ENCODE peak calls at places on chromosomes 11 and 22, in four cellular contexts. M is transverse colon, X is prostate gland, B is stomach. Q is an unnamed sample.
A peak's percentile ranks its signal among the peaks of the same experiment; 100 is the strongest.

GRCh38 chr11:19276859-19277808 is 36.4 kb upstream of the E2F8 start:
- DNase-seq in M (peak; percentile 75), X (no peak), B (peak; percentile 40), Q (no peak)

GRCh38 chr11:79493555-79494171 is 52.8 kb upstream of the TENM4 start:
- DNase-seq in M (peak; percentile 70), X (peak; percentile 61), B (peak; percentile 72), Q (peak; percentile 82)

GRCh38 chr11:64037027-64037633 is 1.4 kb downstream of the FLRT1 start:
- DNase-seq in M (no peak), X (no peak), B (no peak), Q (no peak)

GRCh38 chr11:76579047-76579751 is 91.3 kb downstream of the LRRC32 start:
- DNase-seq in M (no peak), X (no peak), B (no peak), Q (no peak)

GRCh38 chr11:101555366-101555765 is 28.4 kb downstream of the TRPC6 start:
- DNase-seq in M (no peak), X (no peak), B (no peak), Q (no peak)

GRCh38 chr11:77170107-77170506 is 42.1 kb downstream of the MYO7A start:
- DNase-seq in M (no peak), X (no peak), B (no peak), Q (no peak)

GRCh38 chr11:128745296-128746183 is 51.7 kb downstream of the FLI1 start:
- DNase-seq in M (no peak), X (no peak), B (no peak), Q (no peak)

GRCh38 chr22:30606455-30607299 is at the start of gene TCN2:
- DNase-seq in M (peak; percentile 86), X (peak; percentile 79), B (peak; percentile 74), Q (peak; percentile 88)

GRCh38 chr11:12556788-12557384 is 117.3 kb upstream of the TEAD1 start:
- DNase-seq in M (peak; percentile 56), X (no peak), B (peak; percentile 80), Q (peak; percentile 89)

GRCh38 chr11:986270-986951 is 50.1 kb downstream of the MUC6 start:
- DNase-seq in M (no peak), X (peak; percentile 81), B (peak; percentile 83), Q (no peak)

GRCh38 chr22:50702821-50703725 is 30.4 kb downstream of the SHANK3 start:
- DNase-seq in M (no peak), X (no peak), B (no peak), Q (peak; percentile 54)

GRCh38 chr11:57426754-57427691 is at the start of gene SLC43A3:
- DNase-seq in M (peak; percentile 66), X (peak; percentile 69), B (peak; percentile 76), Q (peak; percentile 89)

GRCh38 chr22:50526849-50527801 is 1.7 kb upstream of the SCO2 start:
- DNase-seq in M (peak; percentile 74), X (no peak), B (peak; percentile 72), Q (peak; percentile 82)

GRCh38 chr22:25025586-25025985 is 73.1 kb downstream of the KIAA1671 start:
- DNase-seq in M (no peak), X (no peak), B (no peak), Q (no peak)

GRCh38 chr11:62678770-62679696 is at the start of gene UBXN1:
- DNase-seq in M (peak; percentile 92), X (peak; percentile 84), B (peak; percentile 89), Q (peak; percentile 96)

GRCh38 chr11:108886608-108887007 is 221.7 kb downstream of the DDX10 start:
- DNase-seq in M (no peak), X (no peak), B (no peak), Q (no peak)

GRCh38 chr11:14554959-14555358 is 34.8 kb upstream of the PSMA1 start:
- DNase-seq in M (no peak), X (peak; percentile 26), B (no peak), Q (no peak)

GRCh38 chr11:69377029-69377952 is 83.3 kb downstream of the MYEOV start:
- DNase-seq in M (no peak), X (peak; percentile 23), B (no peak), Q (no peak)

GRCh38 chr11:64729851-64730382 is 6.9 kb upstream of the NRXN2 start:
- DNase-seq in M (peak; percentile 44), X (no peak), B (peak; percentile 55), Q (peak; percentile 63)

GRCh38 chr11:9600166-9600565 is 26.7 kb downstream of the WEE1 start:
- DNase-seq in M (no peak), X (no peak), B (no peak), Q (no peak)

GRCh38 chr22:39283312-39284141 is 35.9 kb downstream of the RPL3 start:
- DNase-seq in M (peak; percentile 25), X (no peak), B (peak; percentile 60), Q (no peak)

GRCh38 chr11:128481135-128481534 is 106.2 kb downstream of the ETS1 start:
- DNase-seq in M (no peak), X (no peak), B (no peak), Q (no peak)

GRCh38 chr11:58577441-58578135 is 1.3 kb upstream of the ZFP91 start:
- DNase-seq in M (peak; percentile 66), X (no peak), B (peak; percentile 50), Q (peak; percentile 87)

GRCh38 chr22:50194037-50194809 is 6.6 kb upstream of the SELENOO start:
- DNase-seq in M (no peak), X (no peak), B (no peak), Q (no peak)

GRCh38 chr11:20762980-20763379 is 93.6 kb downstream of the NELL1 start:
- DNase-seq in M (no peak), X (no peak), B (no peak), Q (no peak)

GRCh38 chr11:36763187-36763586 is 165.2 kb upstream of the RAG2 start:
- DNase-seq in M (no peak), X (no peak), B (no peak), Q (no peak)

GRCh38 chr22:31613904-31614296 is 48.1 kb downstream of the PISD start:
- DNase-seq in M (no peak), X (no peak), B (no peak), Q (no peak)

GRCh38 chr11:29184939-29185890 is 831.6 kb downstream of the KCNA4 start:
- DNase-seq in M (no peak), X (no peak), B (no peak), Q (no peak)

GRCh38 chr11:31340903-31341572 is 28.5 kb downstream of the DCDC1 start:
- DNase-seq in M (no peak), X (no peak), B (no peak), Q (no peak)

GRCh38 chr11:77879218-77879617 is 58.3 kb downstream of the AAMDC start:
- DNase-seq in M (no peak), X (no peak), B (no peak), Q (peak; percentile 82)

GRCh38 chr11:75100314-75100713 is 3.6 kb upstream of the OR2AT4 start:
- DNase-seq in M (no peak), X (no peak), B (no peak), Q (no peak)

GRCh38 chr22:30806391-30806861 is 111.8 kb downstream of the OSBP2 start:
- DNase-seq in M (no peak), X (no peak), B (no peak), Q (no peak)

GRCh38 chr11:126917531-126918204 is 82.9 kb downstream of the KIRREL3 start:
- DNase-seq in M (no peak), X (no peak), B (no peak), Q (no peak)

GRCh38 chr11:119685073-119685746 is 43.8 kb downstream of the NECTIN1 start:
- DNase-seq in M (no peak), X (no peak), B (no peak), Q (no peak)

GRCh38 chr22:19275919-19276600 is 15.5 kb downstream of the CLTCL1 start:
- DNase-seq in M (no peak), X (no peak), B (peak; percentile 30), Q (no peak)

GRCh38 chr11:22432331-22433065 is 94.3 kb downstream of the SLC17A6 start:
- DNase-seq in M (no peak), X (no peak), B (no peak), Q (no peak)

GRCh38 chr11:120527111-120527748 is 15.7 kb downstream of the GRIK4 start:
- DNase-seq in M (no peak), X (no peak), B (no peak), Q (no peak)

GRCh38 chr11:130580372-130580771 is 131.9 kb downstream of the ADAMTS15 start:
- DNase-seq in M (no peak), X (no peak), B (no peak), Q (no peak)

GRCh38 chr11:92740251-92740650 is 229.2 kb upstream of the MTNR1B start:
- DNase-seq in M (no peak), X (no peak), B (no peak), Q (no peak)

GRCh38 chr11:5460983-5461621 is 12.0 kb downstream of the OR51I2 start:
- DNase-seq in M (no peak), X (no peak), B (no peak), Q (no peak)
- TF ChIP-seq POLR2AphosphoS5 in M (no peak), X (no peak), B (no peak), Q (no peak)

GRCh38 chr22:17772249-17772962 is 1.9 kb downstream of the BID start:
- DNase-seq in M (no peak), X (no peak), B (no peak), Q (peak; percentile 60)
- TF ChIP-seq POLR2A in M (no peak), X (no peak), B (no peak), Q (no peak)

GRCh38 chr22:37290737-37291136 is 8.4 kb downstream of the CYTH4 start:
- DNase-seq in M (no peak), X (no peak), B (no peak), Q (no peak)

GRCh38 chr22:37289156-37289735 is 6.9 kb downstream of the CYTH4 start:
- DNase-seq in M (no peak), X (no peak), B (no peak), Q (no peak)

GRCh38 chr22:37287550-37287951 is 5.2 kb downstream of the CYTH4 start:
- DNase-seq in M (no peak), X (no peak), B (no peak), Q (no peak)

GRCh38 chr22:37285937-37286336 is 3.6 kb downstream of the CYTH4 start:
- DNase-seq in M (no peak), X (no peak), B (no peak), Q (no peak)

DNA sequence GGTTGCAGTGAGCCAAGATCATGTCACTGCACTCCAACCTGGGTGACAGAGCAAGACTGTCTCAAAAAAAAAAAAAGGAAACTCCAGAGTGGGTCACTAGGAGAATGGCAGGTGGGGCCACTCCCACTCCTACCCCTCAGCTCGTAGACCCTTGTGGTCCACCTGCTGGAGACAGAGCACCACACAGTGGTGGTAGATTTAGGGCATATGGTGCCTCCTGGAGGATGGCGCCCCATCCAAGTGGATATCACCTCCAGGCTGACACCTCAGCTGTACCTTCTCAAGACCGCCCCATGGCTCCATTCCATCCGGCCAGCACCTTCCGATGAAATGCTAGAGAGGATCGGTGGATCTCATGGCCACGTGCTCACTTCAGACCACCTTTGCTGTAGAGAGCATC is 6.2 kb downstream of the CYTH4 start:
- DNase-seq in M (no peak), X (no peak), B (no peak), Q (no peak)
- TF ChIP-seq CTCF in M (no peak), X (no peak), B (no peak), Q (no peak)

DNA sequence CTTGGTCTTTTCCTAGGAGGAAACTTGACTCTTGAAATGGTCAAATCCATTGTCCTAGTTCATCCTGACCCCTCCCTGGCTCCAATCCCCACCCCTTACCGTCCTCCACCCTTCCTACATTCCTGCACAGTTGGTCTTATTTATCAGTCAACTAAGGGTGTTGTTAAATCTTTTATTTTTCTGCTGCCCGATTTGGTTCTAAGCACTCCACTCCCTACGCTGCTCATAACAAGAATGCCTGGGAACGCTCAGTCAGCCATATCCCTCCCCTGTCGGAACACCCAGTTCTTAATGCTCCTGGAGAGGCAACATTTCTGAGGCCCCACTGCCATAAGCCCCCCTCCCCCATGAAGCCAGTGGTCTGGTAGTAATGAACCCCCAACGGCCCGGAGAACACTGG is 9.7 kb downstream of the EHF start:
- DNase-seq in M (no peak), X (no peak), B (no peak), Q (no peak)
- TF ChIP-seq POLR2AphosphoS5 in M (no peak), X (peak; percentile 37), B (no peak), Q (no peak)